ENCODE peak calls at places on chromosome 12, in ten cellular contexts. P is heart right ventricle, D is HCT116, W is upper lobe of right lung, J is RWPE2, M is GM10248, A is lower leg skin, X is activated B cell treated with CpG ODN at 0.5 μM for 24 hours, I is thyroid gland, U is A549. H is an unnamed sample.

GRCh38 chr12:54173906-54174471 is 14.8 kb downstream of the SMUG1 start:
- DNase-seq in P (no peak), D (no peak), W (no peak), J (no peak), M (no peak), A (no peak), X (no peak), I (no peak), U (no peak), H (no peak)

GRCh38 chr12:107684990-107685359 is 624 bp upstream of the PWP1 start:
- DNase-seq in P (no peak), D (peak), W (no peak), J (no peak), M (no peak), A (no peak), X (no peak), I (peak), U (peak), H (peak)

GRCh38 chr12:55707841-55708694 is at the start of gene ITGA7:
- DNase-seq in P (peak), D (no peak), W (peak), J (no peak), M (peak), A (no peak), X (peak), I (peak), U (peak), H (no peak)

GRCh38 chr12:131533139-131533538 is 177.8 kb upstream of the SFSWAP start:
- DNase-seq in P (no peak), D (no peak), W (no peak), J (no peak), M (no peak), A (no peak), X (no peak), I (no peak), U (no peak), H (no peak)

GRCh38 chr12:51970904-51971646 is 19.6 kb downstream of the ACVR1B start:
- DNase-seq in P (no peak), D (no peak), W (no peak), J (no peak), M (peak), A (no peak), X (peak), I (no peak), U (peak), H (no peak)

GRCh38 chr12:122099280-122099749 is 20.8 kb downstream of the MLXIP start:
- DNase-seq in P (no peak), D (no peak), W (no peak), J (no peak), M (no peak), A (no peak), X (no peak), I (no peak), U (no peak), H (no peak)

GRCh38 chr12:130145731-130146130 is 16.5 kb upstream of the FZD10 start:
- DNase-seq in P (no peak), D (no peak), W (no peak), J (no peak), M (no peak), A (no peak), X (no peak), I (no peak), U (no peak), H (no peak)

GRCh38 chr12:88035907-88036289 is 6.7 kb upstream of the C12orf50 start:
- DNase-seq in P (no peak), D (no peak), W (no peak), J (no peak), M (peak), A (peak), X (no peak), I (no peak), U (no peak), H (no peak)

GRCh38 chr12:102426599-102427541 is 53.5 kb downstream of the IGF1 start:
- DNase-seq in P (no peak), D (no peak), W (no peak), J (no peak), M (no peak), A (no peak), X (no peak), I (no peak), U (no peak), H (no peak)

GRCh38 chr12:12051668-12052067 is 19.1 kb upstream of the BCL2L14 start:
- DNase-seq in P (no peak), D (no peak), W (no peak), J (no peak), M (no peak), A (no peak), X (no peak), I (no peak), U (no peak), H (no peak)

GRCh38 chr12:105196090-105196489 is 39.9 kb downstream of the APPL2 start:
- DNase-seq in P (no peak), D (no peak), W (no peak), J (no peak), M (no peak), A (no peak), X (no peak), I (no peak), U (no peak), H (no peak)

GRCh38 chr12:107436376-107436775 is 249.2 kb upstream of the PWP1 start:
- DNase-seq in P (no peak), D (no peak), W (no peak), J (peak), M (no peak), A (peak), X (no peak), I (peak), U (peak), H (peak)

GRCh38 chr12:100234166-100234565 is 32.7 kb downstream of the DEPDC4 start:
- DNase-seq in P (peak), D (no peak), W (no peak), J (no peak), M (no peak), A (no peak), X (no peak), I (no peak), U (no peak), H (peak)

GRCh38 chr12:64440100-64440499 is 11.8 kb upstream of the TBK1 start:
- DNase-seq in P (no peak), D (no peak), W (no peak), J (no peak), M (no peak), A (no peak), X (no peak), I (no peak), U (no peak), H (no peak)

GRCh38 chr12:124123432-124124015 is 150.5 kb downstream of the ZNF664 start:
- DNase-seq in P (no peak), D (no peak), W (no peak), J (no peak), M (no peak), A (no peak), X (no peak), I (no peak), U (no peak), H (no peak)

GRCh38 chr12:65522956-65523857 is 244.7 kb downstream of the MSRB3 start:
- DNase-seq in P (no peak), D (no peak), W (no peak), J (no peak), M (no peak), A (no peak), X (no peak), I (peak), U (no peak), H (peak)

GRCh38 chr12:40580346-40580745 is 111.9 kb upstream of the CNTN1 start:
- DNase-seq in P (no peak), D (no peak), W (no peak), J (no peak), M (no peak), A (no peak), X (no peak), I (no peak), U (no peak), H (no peak)

GRCh38 chr12:7645395-7646177 is 20.1 kb downstream of the APOBEC1 start:
- DNase-seq in P (no peak), D (peak), W (no peak), J (no peak), M (peak), A (no peak), X (no peak), I (peak), U (peak), H (no peak)

GRCh38 chr12:108854055-108854452 is 3.3 kb downstream of the SSH1 start:
- DNase-seq in P (peak), D (no peak), W (no peak), J (no peak), M (no peak), A (no peak), X (no peak), I (peak), U (no peak), H (peak)

GRCh38 chr12:56373515-56373914 is 10.9 kb upstream of the APOF start:
- DNase-seq in P (no peak), D (no peak), W (no peak), J (no peak), M (no peak), A (no peak), X (no peak), I (no peak), U (no peak), H (no peak)

GRCh38 chr12:93569656-93570551 is 2.6 kb upstream of the SOCS2 start:
- DNase-seq in P (peak), D (peak), W (peak), J (peak), M (peak), A (peak), X (peak), I (peak), U (peak), H (peak)

GRCh38 chr12:50251619-50252300 is 31.6 kb downstream of the LIMA1 start:
- DNase-seq in P (no peak), D (no peak), W (no peak), J (no peak), M (no peak), A (no peak), X (no peak), I (no peak), U (no peak), H (no peak)

GRCh38 chr12:70555081-70555480 is 82.1 kb downstream of the PTPRB start:
- DNase-seq in P (no peak), D (no peak), W (no peak), J (no peak), M (no peak), A (no peak), X (no peak), I (no peak), U (no peak), H (no peak)

GRCh38 chr12:49975370-49975761 is 2.6 kb downstream of the AQP6 start:
- DNase-seq in P (no peak), D (no peak), W (peak), J (no peak), M (no peak), A (no peak), X (no peak), I (no peak), U (no peak), H (no peak)

GRCh38 chr12:11658796-11659195 is 9.3 kb downstream of the ETV6 start:
- DNase-seq in P (no peak), D (no peak), W (no peak), J (no peak), M (no peak), A (no peak), X (no peak), I (no peak), U (no peak), H (peak)

GRCh38 chr12:111201036-111201435 is 167.9 kb downstream of the PHETA1 start:
- DNase-seq in P (no peak), D (no peak), W (no peak), J (no peak), M (no peak), A (no peak), X (no peak), I (no peak), U (no peak), H (no peak)

GRCh38 chr12:33427071-33427470 is 12.5 kb downstream of the SYT10 start:
- DNase-seq in P (no peak), D (no peak), W (no peak), J (no peak), M (no peak), A (no peak), X (no peak), I (no peak), U (no peak), H (no peak)

GRCh38 chr12:14416658-14417057 is 51.2 kb downstream of the ATF7IP start:
- DNase-seq in P (peak), D (no peak), W (no peak), J (no peak), M (no peak), A (no peak), X (no peak), I (no peak), U (no peak), H (peak)

GRCh38 chr12:104006929-104007328 is 41.3 kb downstream of the TDG start:
- DNase-seq in P (no peak), D (no peak), W (no peak), J (no peak), M (no peak), A (no peak), X (no peak), I (no peak), U (peak), H (peak)

GRCh38 chr12:39503445-39503844 is 60.5 kb upstream of the KIF21A start:
- DNase-seq in P (no peak), D (peak), W (no peak), J (no peak), M (no peak), A (no peak), X (no peak), I (no peak), U (peak), H (peak)

GRCh38 chr12:269216-269615 is 6.6 kb upstream of the SLC6A13 start:
- DNase-seq in P (no peak), D (no peak), W (no peak), J (no peak), M (no peak), A (no peak), X (no peak), I (no peak), U (no peak), H (peak)

GRCh38 chr12:125593269-125593668 is 528.0 kb downstream of the AACS start:
- DNase-seq in P (no peak), D (no peak), W (no peak), J (no peak), M (no peak), A (no peak), X (no peak), I (no peak), U (no peak), H (no peak)

GRCh38 chr12:130972589-130972950 is 18.9 kb downstream of the ADGRD1 start:
- DNase-seq in P (no peak), D (no peak), W (peak), J (no peak), M (no peak), A (no peak), X (no peak), I (no peak), U (no peak), H (no peak)

GRCh38 chr12:66662179-66662578 is 16.7 kb downstream of the GRIP1 start:
- DNase-seq in P (no peak), D (no peak), W (no peak), J (no peak), M (no peak), A (no peak), X (no peak), I (no peak), U (no peak), H (no peak)
- TF ChIP-seq CTCF in P (no peak), D (no peak), W (no peak), J (no peak), M (no peak), A (no peak), X (no peak), I (no peak), U (no peak), H (no peak)

DNA sequence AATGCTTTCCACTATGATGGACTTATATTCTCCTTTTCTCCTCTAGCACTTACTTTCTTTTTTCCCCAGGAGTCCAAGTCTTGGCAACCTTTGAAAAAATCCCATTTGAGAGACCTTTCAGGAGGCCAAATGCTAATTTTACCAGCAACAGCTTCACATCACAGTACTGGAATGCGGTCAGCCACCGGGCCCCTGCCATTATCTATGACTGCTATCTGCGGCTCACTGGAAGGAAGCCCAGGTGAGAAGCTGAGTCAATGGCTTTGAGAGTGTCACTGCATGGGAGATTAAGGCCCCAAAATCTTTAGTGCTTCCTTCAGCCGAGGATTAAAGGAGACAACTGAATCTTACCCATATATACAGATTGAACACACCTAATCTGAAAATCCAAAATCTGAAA is 64.2 kb downstream of the ERGIC2 start:
- DNase-seq in P (peak), D (no peak), W (no peak), J (no peak), M (no peak), A (no peak), X (no peak), I (no peak), U (no peak), H (peak)
- TF ChIP-seq CTCF in P (no peak), D (no peak), W (no peak), J (no peak), M (no peak), A (no peak), X (no peak), I (no peak), U (no peak), H (no peak)

GRCh38 chr12:127121494-127122070 is 1145.4 kb upstream of the TMEM132C start:
- DNase-seq in P (peak), D (no peak), W (no peak), J (no peak), M (no peak), A (no peak), X (no peak), I (no peak), U (no peak), H (no peak)
- TF ChIP-seq CTCF in P (no peak), D (no peak), W (no peak), J (no peak), M (no peak), A (no peak), X (no peak), I (no peak), U (no peak), H (no peak)

DNA sequence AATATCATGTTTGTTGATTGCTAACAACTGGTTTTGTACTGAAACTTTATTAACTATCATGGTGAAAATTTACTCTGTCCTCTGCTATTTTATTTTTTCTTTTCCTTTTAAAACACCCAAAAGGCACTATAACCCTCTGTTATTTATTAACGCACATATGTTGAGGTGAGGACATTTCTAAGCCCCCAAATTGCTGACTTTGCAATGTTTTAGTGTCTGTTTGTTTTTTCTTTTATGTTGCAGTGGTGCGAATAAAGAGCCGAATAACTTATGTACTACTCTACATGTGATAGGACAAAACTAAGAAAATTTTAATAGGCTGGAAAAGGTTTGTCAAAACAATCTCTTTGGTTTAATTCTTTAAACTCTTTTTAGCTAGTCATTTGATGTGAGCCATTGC is 24.5 kb upstream of the PAWR start:
- DNase-seq in P (no peak), D (no peak), W (no peak), J (no peak), M (no peak), A (no peak), X (no peak), I (no peak), U (no peak), H (no peak)
- TF ChIP-seq CTCF in P (no peak), D (no peak), W (no peak), J (no peak), M (no peak), A (no peak), X (no peak), I (no peak), U (no peak), H (no peak)

GRCh38 chr12:42564540-42564939 is 25.0 kb downstream of the PRICKLE1 start:
- DNase-seq in P (no peak), D (no peak), W (no peak), J (no peak), M (no peak), A (no peak), X (no peak), I (no peak), U (no peak), H (no peak)
- TF ChIP-seq CTCF in P (no peak), D (no peak), W (no peak), J (no peak), M (no peak), A (no peak), X (no peak), I (no peak), U (no peak), H (no peak)

H was measured in foreskin fibroblast.